ENCODE peak calls at places on chromosomes 1 and 21, in five cellular contexts. N is body of pancreas, V is putamen, Z is OCI-LY7, W is HFF-Myc. O is an unnamed sample.

GRCh38 chr21:46122758-46123683 is 25.1 kb downstream of the COL6A2 start:
- DNase-seq in Z (no peak), V (no peak), W (no peak), N (peak; percentile 0), O (peak; percentile 18)

GRCh38 chr1:109790735-109791494 is 27.2 kb upstream of the EPS8L3 start:
- DNase-seq in N (peak; percentile 34), Z (peak; percentile 71), V (no peak), W (no peak), O (peak; percentile 88)

GRCh38 chr1:98088361-98088760 is 167.5 kb upstream of the DPYD start:
- DNase-seq in N (no peak), Z (no peak), W (no peak), V (no peak), O (no peak)

GRCh38 chr1:208303743-208304142 is 59.6 kb upstream of the PLXNA2 start:
- DNase-seq in Z (no peak), V (no peak), N (no peak), W (no peak), O (no peak)

GRCh38 chr1:41493626-41494350 is 9.3 kb upstream of the EDN2 start:
- DNase-seq in N (no peak), V (no peak), Z (no peak), W (no peak), O (no peak)

GRCh38 chr21:44695176-44695575 is 1.8 kb upstream of the KRTAP10-12 start:
- DNase-seq in W (no peak), V (no peak), N (no peak), Z (no peak), O (no peak)

GRCh38 chr1:167499106-167499505 is 19.2 kb downstream of the CD247 start:
- DNase-seq in N (no peak), Z (peak; percentile 48), V (no peak), W (no peak), O (no peak)

GRCh38 chr1:6796095-6796494 is 10.8 kb downstream of the CAMTA1 start:
- DNase-seq in N (no peak), W (no peak), V (no peak), Z (no peak), O (no peak)

GRCh38 chr1:31372961-31373896 is at the start of gene FABP3:
- DNase-seq in W (peak; percentile 47), Z (no peak), N (peak; percentile 79), V (peak; percentile 70), O (peak; percentile 87)

GRCh38 chr1:62294211-62294610 is 25.0 kb downstream of the KANK4 start:
- DNase-seq in W (no peak), V (no peak), Z (peak; percentile 9), N (peak; percentile 57), O (no peak)

GRCh38 chr1:1763657-1764621 is 14.3 kb downstream of the NADK start:
- DNase-seq in W (no peak), Z (no peak), V (no peak), N (peak; percentile 79), O (peak; percentile 88)

GRCh38 chr1:62841587-62842169 is 57.7 kb downstream of the ATG4C start:
- DNase-seq in V (peak; percentile 80), Z (peak; percentile 65), W (peak; percentile 32), N (no peak), O (no peak)

GRCh38 chr1:154353460-154353904 is 28.2 kb downstream of the ATP8B2 start:
- DNase-seq in N (peak; percentile 48), W (peak; percentile 16), Z (peak; percentile 12), V (no peak), O (no peak)

GRCh38 chr1:58763214-58763613 is 20.6 kb downstream of the JUN start:
- DNase-seq in W (no peak), N (no peak), Z (no peak), V (no peak), O (no peak)

GRCh38 chr1:35505911-35506798 is 51.0 kb downstream of the KIAA0319L start:
- DNase-seq in N (peak; percentile 47), Z (peak; percentile 63), W (peak; percentile 33), V (no peak), O (no peak)

GRCh38 chr1:201475121-201475520 is 6.1 kb upstream of the PHLDA3 start:
- DNase-seq in V (no peak), W (no peak), N (no peak), Z (no peak), O (no peak)

GRCh38 chr1:51961231-51961630 is 29.3 kb downstream of the RAB3B start:
- DNase-seq in Z (no peak), N (no peak), W (no peak), V (no peak), O (no peak)

O was measured in left lung.